ENCODE peak calls at places on chromosomes 13 and 19, in seven cellular contexts. One of them, this sample, is unnamed.

GRCh38 chr13:102599451-102600012 is 2.7 kb downstream of the TPP2 start:
- ATAC-seq in effector memory CD8-positive, alpha-beta T cell: no peak
- ATAC-seq in sciatic nerve: no peak
- ATAC-seq in activated naive CD4-positive, alpha-beta T cell treated with anti-CD3 and anti-CD28 coated beads, Interleukin-2, amount 50 U/mL, for 72 hours: no peak
- ATAC-seq in lower lobe of right lung: no peak
- ATAC-seq in activated naive CD8-positive, alpha-beta T cell treated with anti-CD3 and anti-CD28 coated beads, Interleukin-2, amount 10 ng/mL, durations not matched to agents 7 days and 5 days: no peak
- ATAC-seq in left ventricle myocardium superior: no peak
- ATAC-seq in this sample: no peak

GRCh38 chr19:13270514-13271105 is 120.4 kb downstream of the IER2 start:
- ATAC-seq in left ventricle myocardium superior: no peak
- ATAC-seq in lower lobe of right lung: no peak
- ATAC-seq in activated naive CD8-positive, alpha-beta T cell treated with anti-CD3 and anti-CD28 coated beads, Interleukin-2, amount 10 ng/mL, durations not matched to agents 7 days and 5 days: no peak
- ATAC-seq in activated naive CD4-positive, alpha-beta T cell treated with anti-CD3 and anti-CD28 coated beads, Interleukin-2, amount 50 U/mL, for 72 hours: no peak
- ATAC-seq in effector memory CD8-positive, alpha-beta T cell: no peak
- ATAC-seq in sciatic nerve: no peak
- ATAC-seq in this sample: no peak

GRCh38 chr13:73835138-73835721 is 299.0 kb downstream of the KLF12 start:
- ATAC-seq in activated naive CD8-positive, alpha-beta T cell treated with anti-CD3 and anti-CD28 coated beads, Interleukin-2, amount 10 ng/mL, durations not matched to agents 7 days and 5 days: peak; percentile 50
- ATAC-seq in activated naive CD4-positive, alpha-beta T cell treated with anti-CD3 and anti-CD28 coated beads, Interleukin-2, amount 50 U/mL, for 72 hours: peak; percentile 53
- ATAC-seq in left ventricle myocardium superior: peak; percentile 60
- ATAC-seq in effector memory CD8-positive, alpha-beta T cell: peak; percentile 66
- ATAC-seq in lower lobe of right lung: no peak
- ATAC-seq in sciatic nerve: peak; percentile 57
- ATAC-seq in this sample: peak; percentile 80

GRCh38 chr13:75792526-75793187 is 156.5 kb downstream of the LMO7 start:
- ATAC-seq in left ventricle myocardium superior: peak; percentile 79
- ATAC-seq in lower lobe of right lung: peak; percentile 44
- ATAC-seq in activated naive CD8-positive, alpha-beta T cell treated with anti-CD3 and anti-CD28 coated beads, Interleukin-2, amount 10 ng/mL, durations not matched to agents 7 days and 5 days: no peak
- ATAC-seq in sciatic nerve: no peak
- ATAC-seq in activated naive CD4-positive, alpha-beta T cell treated with anti-CD3 and anti-CD28 coated beads, Interleukin-2, amount 50 U/mL, for 72 hours: no peak
- ATAC-seq in effector memory CD8-positive, alpha-beta T cell: no peak
- ATAC-seq in this sample: peak; percentile 13

GRCh38 chr13:94129490-94129894 is 350.0 kb downstream of the DCT start:
- ATAC-seq in lower lobe of right lung: no peak
- ATAC-seq in effector memory CD8-positive, alpha-beta T cell: no peak
- ATAC-seq in sciatic nerve: peak; percentile 55
- ATAC-seq in activated naive CD8-positive, alpha-beta T cell treated with anti-CD3 and anti-CD28 coated beads, Interleukin-2, amount 10 ng/mL, durations not matched to agents 7 days and 5 days: no peak
- ATAC-seq in activated naive CD4-positive, alpha-beta T cell treated with anti-CD3 and anti-CD28 coated beads, Interleukin-2, amount 50 U/mL, for 72 hours: no peak
- ATAC-seq in left ventricle myocardium superior: no peak
- ATAC-seq in this sample: no peak

GRCh38 chr19:34838753-34839431 is 65.9 kb upstream of the ZNF599 start:
- ATAC-seq in effector memory CD8-positive, alpha-beta T cell: no peak
- ATAC-seq in left ventricle myocardium superior: peak; percentile 14
- ATAC-seq in lower lobe of right lung: peak; percentile 32
- ATAC-seq in activated naive CD8-positive, alpha-beta T cell treated with anti-CD3 and anti-CD28 coated beads, Interleukin-2, amount 10 ng/mL, durations not matched to agents 7 days and 5 days: no peak
- ATAC-seq in activated naive CD4-positive, alpha-beta T cell treated with anti-CD3 and anti-CD28 coated beads, Interleukin-2, amount 50 U/mL, for 72 hours: peak; percentile 60
- ATAC-seq in sciatic nerve: peak; percentile 15
- ATAC-seq in this sample: no peak

GRCh38 chr19:15292847-15293582 is 39.3 kb downstream of the BRD4 start:
- ATAC-seq in activated naive CD4-positive, alpha-beta T cell treated with anti-CD3 and anti-CD28 coated beads, Interleukin-2, amount 50 U/mL, for 72 hours: peak; percentile 29
- ATAC-seq in activated naive CD8-positive, alpha-beta T cell treated with anti-CD3 and anti-CD28 coated beads, Interleukin-2, amount 10 ng/mL, durations not matched to agents 7 days and 5 days: peak; percentile 51
- ATAC-seq in effector memory CD8-positive, alpha-beta T cell: peak; percentile 30
- ATAC-seq in sciatic nerve: no peak
- ATAC-seq in lower lobe of right lung: no peak
- ATAC-seq in left ventricle myocardium superior: peak; percentile 57
- ATAC-seq in this sample: no peak

GRCh38 chr13:60379837-60380236 is 17.2 kb upstream of the TDRD3 start:
- ATAC-seq in activated naive CD4-positive, alpha-beta T cell treated with anti-CD3 and anti-CD28 coated beads, Interleukin-2, amount 50 U/mL, for 72 hours: no peak
- ATAC-seq in lower lobe of right lung: no peak
- ATAC-seq in activated naive CD8-positive, alpha-beta T cell treated with anti-CD3 and anti-CD28 coated beads, Interleukin-2, amount 10 ng/mL, durations not matched to agents 7 days and 5 days: no peak
- ATAC-seq in sciatic nerve: no peak
- ATAC-seq in effector memory CD8-positive, alpha-beta T cell: no peak
- ATAC-seq in left ventricle myocardium superior: no peak
- ATAC-seq in this sample: peak; percentile 60

GRCh38 chr19:19033426-19034203 is at the start of the genes ARMC6 and SUGP2:
- ATAC-seq in left ventricle myocardium superior: peak; percentile 90
- ATAC-seq in activated naive CD8-positive, alpha-beta T cell treated with anti-CD3 and anti-CD28 coated beads, Interleukin-2, amount 10 ng/mL, durations not matched to agents 7 days and 5 days: peak; percentile 76
- ATAC-seq in lower lobe of right lung: peak; percentile 94
- ATAC-seq in sciatic nerve: peak; percentile 90
- ATAC-seq in effector memory CD8-positive, alpha-beta T cell: peak; percentile 80
- ATAC-seq in activated naive CD4-positive, alpha-beta T cell treated with anti-CD3 and anti-CD28 coated beads, Interleukin-2, amount 50 U/mL, for 72 hours: peak; percentile 81
- ATAC-seq in this sample: peak; percentile 86

GRCh38 chr13:42384265-42384664 is 112.3 kb downstream of the AKAP11 start:
- ATAC-seq in sciatic nerve: no peak
- ATAC-seq in activated naive CD8-positive, alpha-beta T cell treated with anti-CD3 and anti-CD28 coated beads, Interleukin-2, amount 10 ng/mL, durations not matched to agents 7 days and 5 days: no peak
- ATAC-seq in effector memory CD8-positive, alpha-beta T cell: no peak
- ATAC-seq in lower lobe of right lung: no peak
- ATAC-seq in left ventricle myocardium superior: no peak
- ATAC-seq in activated naive CD4-positive, alpha-beta T cell treated with anti-CD3 and anti-CD28 coated beads, Interleukin-2, amount 50 U/mL, for 72 hours: peak; percentile 70
- ATAC-seq in this sample: no peak